ENCODE peak calls at places on chromosome 4, in nine cellular contexts. X is lower lobe of right lung, S is progenitor cell of endocrine pancreas, V is GM12865, N is mucosa of descending colon, D is mesothelial cell of epicardium, I is SK-N-SH, G is stomach, O is PC-3. H is an unnamed sample.

GRCh38 chr4:138861130-138861529 is 154.5 kb upstream of the NOCT start:
- DNase-seq in O (no peak), V (no peak), N (no peak), D (no peak), S (no peak), X (no peak), G (no peak), I (no peak), H (no peak)

GRCh38 chr4:52750819-52751348 is 341 bp downstream of the ERVMER34-1 start:
- DNase-seq in D (peak; percentile 23), G (no peak), S (peak; percentile 17), V (no peak), N (peak; percentile 10), O (peak; percentile 14), X (peak; percentile 47), I (no peak), H (no peak)

GRCh38 chr4:82784615-82785247 is 13.9 kb downstream of the SCD5 start:
- DNase-seq in V (no peak), O (peak; percentile 46), I (peak; percentile 72), X (no peak), N (no peak), D (no peak), S (no peak), G (no peak), H (no peak)

GRCh38 chr4:60744767-60745166 is 455.4 kb upstream of the ADGRL3 start:
- DNase-seq in V (no peak), D (no peak), O (peak; percentile 54), X (no peak), G (no peak), I (no peak), N (no peak), S (no peak), H (no peak)

GRCh38 chr4:99572527-99573240 is 1.9 kb upstream of the MTTP start:
- DNase-seq in V (no peak), I (no peak), S (no peak), G (no peak), X (no peak), D (no peak), N (no peak), O (peak; percentile 23), H (no peak)

GRCh38 chr4:31089815-31090214 is 369.6 kb downstream of the PCDH7 start:
- DNase-seq in S (no peak), D (no peak), O (peak; percentile 94), G (peak; percentile 92), N (no peak), X (peak; percentile 49), V (no peak), I (no peak), H (no peak)

GRCh38 chr4:41067369-41067768 is 147.0 kb downstream of the APBB2 start:
- DNase-seq in G (no peak), V (no peak), D (no peak), X (no peak), O (no peak), S (no peak), N (no peak), I (no peak), H (no peak)

GRCh38 chr4:140151700-140152014 is 2.3 kb downstream of the MAML3 start:
- DNase-seq in O (peak; percentile 81), X (peak; percentile 87), V (no peak), G (peak; percentile 87), D (peak; percentile 79), S (peak; percentile 72), I (peak; percentile 92), N (peak; percentile 90), H (no peak)

GRCh38 chr4:25284466-25284865 is 28.1 kb upstream of the ZCCHC4 start:
- DNase-seq in N (no peak), V (no peak), O (no peak), D (no peak), I (no peak), S (no peak), G (no peak), X (no peak), H (no peak)

GRCh38 chr4:25280210-25280609 is 32.4 kb upstream of the ZCCHC4 start:
- DNase-seq in N (no peak), V (no peak), D (no peak), S (no peak), I (no peak), G (no peak), O (no peak), X (no peak), H (no peak)

GRCh38 chr4:25283948-25284347 is 28.6 kb upstream of the ZCCHC4 start:
- DNase-seq in G (no peak), O (peak; percentile 75), D (no peak), N (no peak), I (no peak), X (no peak), S (no peak), V (no peak), H (no peak)
- TF ChIP-seq CTCF in G (no peak), O (no peak), D (no peak), N (no peak), I (no peak), X (no peak), S (no peak), V (no peak), H (no peak)

DNA sequence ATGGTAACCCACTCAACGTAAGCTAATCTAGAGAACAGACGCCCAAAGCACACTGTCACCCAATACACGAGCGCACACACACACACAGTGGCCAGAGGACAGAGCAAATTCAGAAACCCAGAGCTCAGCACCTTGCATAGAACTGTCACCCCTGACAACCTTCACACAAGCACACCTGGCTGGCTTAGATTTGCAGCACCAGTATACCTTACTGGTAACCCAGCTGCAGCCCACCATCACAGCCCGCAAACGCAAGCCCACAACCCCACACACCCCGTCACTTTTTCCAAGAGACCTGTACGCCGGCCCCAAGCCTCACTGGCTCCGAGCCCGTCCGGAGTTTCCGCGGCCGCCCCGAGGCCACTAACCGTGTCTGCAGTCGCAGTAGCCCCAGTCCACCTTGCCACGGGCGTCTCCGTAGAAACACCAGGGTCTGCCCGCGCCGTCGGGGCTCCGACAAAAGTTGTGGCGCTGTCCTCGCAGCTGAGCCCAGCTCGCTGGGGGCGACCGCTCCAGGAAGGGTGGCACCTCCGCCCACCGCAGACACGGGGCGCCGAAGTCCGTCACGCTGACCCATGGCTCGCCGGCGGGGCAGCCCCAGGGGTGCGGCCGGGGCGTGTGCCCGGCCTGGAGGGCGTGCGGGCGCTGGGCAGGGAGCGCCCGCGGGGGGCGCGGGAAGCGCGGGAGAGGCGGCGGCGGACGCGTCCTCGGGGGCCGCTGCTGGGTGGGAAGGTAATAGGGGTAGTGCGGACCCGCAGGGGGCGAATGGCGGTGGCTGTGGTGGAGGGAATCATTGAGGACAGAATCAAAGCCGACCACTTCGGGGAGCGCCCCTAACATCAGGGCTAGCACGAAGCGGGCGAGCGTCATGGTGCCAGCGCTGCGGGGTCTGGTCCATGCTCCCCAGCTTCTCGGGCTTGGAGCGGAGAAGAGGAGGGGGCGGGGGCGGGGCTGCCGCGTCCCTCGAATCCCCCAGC is 664 bp downstream of the PRSS12 start:
- DNase-seq in V (peak; percentile 33), I (peak; percentile 65), O (no peak), S (peak; percentile 41), G (peak; percentile 51), N (peak; percentile 81), X (peak; percentile 66), D (peak; percentile 28), H (peak; percentile 47)
- TF ChIP-seq CTCF in V (no peak), I (peak; percentile 8), O (no peak), S (no peak), G (no peak), N (no peak), X (no peak), D (no peak), H (no peak)

GRCh38 chr4:95250544-95251137 is 298.1 kb downstream of the UNC5C start:
- DNase-seq in N (no peak), G (no peak), S (no peak), V (no peak), O (peak; percentile 92), D (no peak), X (no peak), I (no peak), H (no peak)

GRCh38 chr4:95243892-95244291 is 304.9 kb downstream of the UNC5C start:
- DNase-seq in N (no peak), X (no peak), O (no peak), D (no peak), G (no peak), V (no peak), S (no peak), I (no peak), H (no peak)

GRCh38 chr4:95248713-95249401 is 299.9 kb downstream of the UNC5C start:
- DNase-seq in O (peak; percentile 85), N (no peak), G (no peak), S (no peak), I (no peak), X (no peak), D (no peak), V (no peak), H (no peak)

GRCh38 chr4:95251568-95251967 is 297.2 kb downstream of the UNC5C start:
- DNase-seq in G (no peak), O (no peak), N (no peak), V (no peak), S (no peak), D (no peak), X (no peak), I (no peak), H (no peak)

DNA sequence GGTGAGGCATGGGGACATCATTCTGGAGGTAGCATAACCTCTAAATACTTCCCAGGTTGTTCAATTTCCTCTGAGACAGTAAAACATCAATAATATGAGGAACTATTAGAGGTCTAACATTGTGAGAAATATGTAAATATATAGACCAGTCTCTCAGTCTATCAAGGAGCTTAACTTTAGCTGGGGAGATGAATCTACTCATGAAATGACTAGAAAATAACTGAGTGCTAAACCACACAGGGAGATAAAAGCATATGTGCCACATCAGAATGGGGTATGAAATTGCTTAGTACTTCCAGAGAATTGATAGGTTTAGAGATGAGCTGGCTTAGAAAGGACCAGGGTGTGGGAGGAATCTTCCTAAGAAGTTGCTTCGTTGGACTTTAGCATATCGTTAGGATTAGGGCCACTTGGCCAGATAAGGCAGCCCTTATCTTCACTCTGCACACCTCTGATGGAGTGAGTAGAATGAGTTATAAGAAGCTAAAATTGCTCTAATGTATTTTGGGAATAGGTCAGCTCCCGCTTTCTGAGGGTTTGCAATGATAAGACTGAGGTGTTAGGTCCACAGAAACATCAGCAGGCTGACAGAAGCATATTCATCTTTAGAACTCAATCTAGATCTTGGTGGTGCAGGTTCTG is 299.2 kb downstream of the UNC5C start:
- DNase-seq in D (no peak), X (no peak), V (no peak), S (no peak), N (no peak), O (no peak), G (no peak), I (no peak), H (no peak)
- TF ChIP-seq CTCF in D (no peak), X (no peak), V (no peak), S (no peak), N (no peak), O (no peak), G (no peak), I (no peak), H (no peak)

GRCh38 chr4:104449537-104449936 is 45.2 kb downstream of the CXXC4 start:
- DNase-seq in O (peak; percentile 11), I (no peak), G (no peak), S (no peak), V (no peak), N (no peak), D (no peak), X (no peak), H (no peak)

GRCh38 chr4:104446431-104446925 is 48.2 kb downstream of the CXXC4 start:
- DNase-seq in I (no peak), G (no peak), O (no peak), V (no peak), X (no peak), D (no peak), N (no peak), S (no peak), H (no peak)

GRCh38 chr4:104447346-104447745 is 47.3 kb downstream of the CXXC4 start:
- DNase-seq in V (no peak), I (no peak), O (no peak), G (no peak), N (no peak), X (no peak), D (no peak), S (no peak), H (no peak)

GRCh38 chr4:104457308-104457981 is 37.2 kb downstream of the CXXC4 start:
- DNase-seq in G (no peak), S (no peak), V (peak; percentile 14), I (no peak), N (no peak), X (no peak), O (no peak), D (no peak), H (no peak)

GRCh38 chr4:104451573-104451972 is 43.1 kb downstream of the CXXC4 start:
- DNase-seq in X (no peak), D (no peak), S (no peak), O (no peak), N (peak; percentile 6), I (peak; percentile 1), G (no peak), V (peak; percentile 40), H (peak; percentile 4)
- TF ChIP-seq CTCF in X (no peak), D (no peak), S (peak; percentile 50), O (peak; percentile 43), N (no peak), I (peak; percentile 41), G (no peak), V (peak; percentile 23), H (no peak)

H was measured in GM20000.